ENCODE peak calls at places on chromosomes 7 and 10, in six cellular contexts. E is CD8-positive, alpha-beta T cell; S is stomach; Q is uterus; O is right lobe of liver; P is NT2/D1. J is an unnamed sample. For H3K27me3 and H3K9me3, the result is how much of the 10 kb centered on the place peaks cover.

GRCh38 chr10:115696747-115697146 is 576.3 kb downstream of the GFRA1 start:
- DNase-seq in E (no peak), S (no peak), Q (no peak), O (no peak), P (no peak), J (no peak)

GRCh38 chr10:50605280-50606270 is 18.2 kb downstream of the SGMS1 start:
- DNase-seq in E (no peak), S (peak), Q (peak), O (peak), P (no peak), J (no peak)

GRCh38 chr10:34139559-34139958 is 675.5 kb downstream of the PARD3 start:
- DNase-seq in E (no peak), S (no peak), Q (no peak), O (no peak), P (no peak), J (no peak)

GRCh38 chr7:123682690-123683089 is 27.0 kb downstream of the LMOD2 start:
- DNase-seq in E (no peak), S (no peak), Q (no peak), O (no peak), P (peak), J (no peak)

GRCh38 chr7:143345428-143345900 is 17.0 kb downstream of the FAM131B start:
- DNase-seq in E (peak), S (peak), Q (no peak), O (no peak), P (peak), J (peak)

GRCh38 chr7:156450473-156450872 is 190.1 kb upstream of the RNF32 start:
- DNase-seq in E (no peak), S (no peak), Q (no peak), O (no peak), P (no peak), J (no peak)

GRCh38 chr7:137993395-137993743 is 8.5 kb downstream of the CREB3L2 start:
- DNase-seq in E (no peak), S (no peak), Q (no peak), O (no peak), P (no peak), J (no peak)

GRCh38 chr10:116698364-116698763 is 44.0 kb downstream of the HSPA12A start:
- DNase-seq in E (no peak), S (no peak), Q (no peak), O (no peak), P (no peak), J (peak)

GRCh38 chr7:138875794-138876193 is 77.8 kb upstream of the ATP6V0A4 start:
- DNase-seq in E (peak), S (no peak), Q (no peak), O (no peak), P (no peak), J (no peak)

GRCh38 chr10:118373786-118374185 is 31.7 kb upstream of the FAM204A start:
- DNase-seq in E (no peak), S (no peak), Q (no peak), O (no peak), P (no peak), J (no peak)

GRCh38 chr10:79220296-79220695 is 127.0 kb upstream of the PPIF start:
- DNase-seq in E (no peak), S (no peak), Q (no peak), O (no peak), P (no peak), J (peak)

GRCh38 chr10:22646291-22646926 is 68.0 kb downstream of the PIP4K2A start:
- DNase-seq in E (no peak), S (no peak), Q (no peak), O (no peak), P (no peak), J (no peak)

GRCh38 chr10:59857049-59857448 is 49.3 kb downstream of the CCDC6 start:
- DNase-seq in E (no peak), S (no peak), Q (no peak), O (no peak), P (no peak), J (no peak)

GRCh38 chr7:10731253-10731773 is 242.4 kb upstream of the PHF14 start:
- DNase-seq in E (no peak), S (no peak), Q (no peak), O (no peak), P (no peak), J (no peak)

GRCh38 chr10:99711129-99711719 is 20.7 kb downstream of the COX15 start:
- DNase-seq in E (no peak), S (peak), Q (no peak), O (no peak), P (peak), J (no peak)

GRCh38 chr7:121187676-121188075 is 141.1 kb upstream of the WNT16 start:
- DNase-seq in E (no peak), S (no peak), Q (no peak), O (no peak), P (no peak), J (no peak)

GRCh38 chr10:17062493-17063487 is 66.8 kb downstream of the CUBN start:
- DNase-seq in E (no peak), S (no peak), Q (peak), O (no peak), P (no peak), J (no peak)

GRCh38 chr7:4849390-4849789 is 12.4 kb downstream of the PAPOLB start:
- DNase-seq in E (no peak), S (no peak), Q (no peak), O (no peak), P (peak), J (no peak)

GRCh38 chr7:78149787-78150186 is 351.2 kb downstream of the PHTF2 start:
- DNase-seq in E (no peak), S (no peak), Q (no peak), O (no peak), P (no peak), J (no peak)

GRCh38 chr10:97714401-97715258 is 1.1 kb downstream of the MARVELD1 start:
- DNase-seq in E (no peak), S (peak), Q (peak), O (peak), P (no peak), J (peak)

GRCh38 chr10:71212249-71213126 is at the start of gene UNC5B:
- DNase-seq in E (peak), S (peak), Q (peak), O (peak), P (no peak), J (peak)

GRCh38 chr10:112136816-112137215 is 46.7 kb downstream of the GPAM start:
- DNase-seq in E (no peak), S (no peak), Q (no peak), O (no peak), P (no peak), J (no peak)

GRCh38 chr7:151058766-151059361 is 525 bp upstream of the SLC4A2 start:
- DNase-seq in E (no peak), S (no peak), Q (no peak), O (no peak), P (no peak), J (no peak)

GRCh38 chr10:17465328-17466125 is 11.1 kb upstream of the ST8SIA6 start:
- DNase-seq in E (no peak), S (no peak), Q (no peak), O (no peak), P (no peak), J (no peak)

GRCh38 chr7:112517487-112517886 is 36.7 kb downstream of the LSMEM1 start:
- DNase-seq in E (no peak), S (no peak), Q (no peak), O (no peak), P (no peak), J (no peak)

GRCh38 chr7:90213521-90213920 is 2.0 kb downstream of the STEAP2 start:
- DNase-seq in E (no peak), S (no peak), Q (no peak), O (no peak), P (no peak), J (no peak)

GRCh38 chr7:55878701-55879100 is 8.6 kb upstream of the ZNF713 start:
- DNase-seq in E (no peak), S (no peak), Q (no peak), O (no peak), P (no peak), J (no peak)

GRCh38 chr7:38539477-38540081 is 91.6 kb downstream of the AMPH start:
- DNase-seq in E (no peak), S (no peak), Q (no peak), O (no peak), P (no peak), J (no peak)

GRCh38 chr7:45984386-45985295 is 63.6 kb upstream of the IGFBP3 start:
- DNase-seq in E (no peak), S (no peak), Q (no peak), O (no peak), P (no peak), J (no peak)

GRCh38 chr7:45092100-45092930 is 3.5 kb upstream of the NACAD start:
- DNase-seq in E (no peak), S (no peak), Q (no peak), O (no peak), P (no peak), J (no peak)

GRCh38 chr10:75466016-75466415 is 34.6 kb downstream of the LRMDA start:
- DNase-seq in E (no peak), S (no peak), Q (no peak), O (no peak), P (no peak), J (no peak)

GRCh38 chr10:75466886-75467285 is 35.5 kb downstream of the LRMDA start:
- DNase-seq in E (no peak), S (no peak), Q (peak), O (no peak), P (no peak), J (no peak)

GRCh38 chr10:75470901-75471300 is 39.5 kb downstream of the LRMDA start:
- DNase-seq in E (no peak), S (no peak), Q (no peak), O (no peak), P (no peak), J (no peak)

GRCh38 chr10:75468612-75469011 is 37.2 kb downstream of the LRMDA start:
- DNase-seq in E (no peak), S (no peak), Q (peak), O (no peak), P (no peak), J (no peak)

DNA sequence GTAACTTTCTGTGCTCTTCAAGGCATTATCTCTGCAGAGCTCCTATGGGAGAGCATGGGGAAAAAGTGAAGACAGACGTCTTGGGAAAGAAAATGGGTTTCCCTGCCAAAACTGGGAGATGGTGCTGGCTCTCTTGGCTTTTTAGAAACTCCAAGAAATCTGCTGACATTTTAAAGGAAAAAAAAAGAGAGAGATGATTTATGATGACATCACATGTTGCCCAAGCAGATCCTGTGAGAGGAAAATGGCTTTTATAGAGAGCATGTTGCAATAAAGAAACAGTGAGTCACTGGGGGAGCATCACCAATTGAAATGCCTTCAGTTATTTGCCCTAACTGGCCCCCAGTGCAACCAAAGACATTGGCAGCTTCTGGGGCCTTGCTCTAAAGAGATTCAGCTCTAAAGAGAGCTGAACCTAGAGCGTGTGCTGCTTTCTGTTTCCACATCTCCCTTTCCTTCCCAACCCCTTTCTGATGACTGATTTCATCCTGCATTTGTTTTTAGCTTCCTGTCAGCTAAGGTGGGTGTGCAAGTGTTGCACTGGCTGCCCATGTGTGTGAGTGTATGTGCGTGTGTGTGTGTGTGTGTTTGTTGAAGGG is 37.7 kb downstream of the LRMDA start:
- DNase-seq in E (no peak), S (no peak), Q (peak), O (no peak), P (no peak), J (no peak)
- H3K4me3 ChIP-seq in E (no peak), S (no peak), Q (no peak), O (no peak), P (no peak), J (no peak)

DNA sequence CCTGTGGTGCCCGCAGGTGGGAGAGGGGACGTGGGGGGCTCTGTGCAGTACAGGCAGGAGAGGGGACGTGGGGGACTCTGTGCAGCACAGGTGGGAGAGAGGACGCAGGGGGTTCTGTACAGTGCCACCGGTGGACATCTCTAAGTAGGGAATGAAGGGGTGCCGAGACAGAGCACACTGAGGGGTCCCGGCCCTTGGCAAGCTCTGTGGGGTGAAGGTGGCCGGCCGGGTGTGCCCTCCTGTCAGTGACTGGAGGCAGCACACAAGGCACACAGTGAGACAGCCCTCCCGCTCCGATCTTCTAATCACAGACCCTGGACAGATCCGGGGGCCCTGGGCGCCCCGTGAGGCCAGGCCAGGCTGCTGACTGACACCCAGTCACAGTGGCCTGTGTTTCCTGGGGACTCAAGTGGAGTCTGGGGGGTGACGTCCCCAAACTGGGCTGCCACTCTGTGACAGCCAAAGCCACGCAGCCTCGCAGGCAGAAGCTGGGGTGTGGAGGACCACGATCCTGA is 11.2 kb downstream of the GPR146 start:
- DNase-seq in E (no peak), S (no peak), Q (no peak), O (no peak), P (no peak), J (no peak)
- H3K27me3 ChIP-seq in E (under half), S (under half), Q (under half), O (under half), P (under half), J (under half)

GRCh38 chr7:64978497-64979203 is 12.2 kb downstream of the ZNF117 start:
- DNase-seq in E (no peak), S (no peak), Q (no peak), O (no peak), P (no peak), J (no peak)
- H3K9me3 ChIP-seq in E (under half), S (under half), Q (under half), O (under half), P (half or more), J (half or more)

DNA sequence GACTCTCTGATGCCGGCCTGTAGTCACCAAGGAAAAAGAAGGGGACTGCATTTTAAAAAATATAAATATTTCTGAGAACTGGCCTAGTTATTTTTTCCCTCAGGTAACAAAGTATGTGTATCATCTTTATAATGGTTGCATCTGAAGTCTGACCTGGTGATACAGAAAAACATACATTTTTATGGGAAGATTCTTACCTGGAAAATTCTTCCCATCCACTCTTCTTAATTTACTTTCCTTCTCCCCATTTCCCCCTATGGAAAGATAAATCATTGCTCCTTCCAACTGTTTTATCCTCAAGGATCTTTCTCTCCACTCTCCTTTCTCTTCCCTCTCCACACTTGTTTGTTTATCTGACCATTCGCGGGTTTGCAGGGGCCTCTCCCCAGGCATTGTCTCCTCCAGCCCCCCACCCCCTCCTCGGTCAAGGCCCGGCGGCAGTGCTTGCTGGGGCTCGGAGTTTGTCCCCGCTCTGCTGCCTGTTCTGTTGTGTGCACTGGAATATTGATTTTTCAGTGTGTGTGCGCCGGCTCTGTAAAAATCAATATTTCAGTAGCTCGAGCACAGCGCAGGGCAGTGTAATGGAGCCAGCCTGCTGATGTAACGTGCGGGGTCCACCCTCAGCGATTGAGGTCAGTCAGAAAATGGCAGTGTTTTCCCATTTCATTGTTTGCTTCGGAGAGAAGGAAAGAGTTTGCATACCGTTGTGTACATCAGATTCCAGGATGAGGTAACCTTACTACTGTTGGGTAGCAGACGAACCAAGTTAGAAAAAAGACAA is 199.5 kb upstream of the NFE2L3 start:
- DNase-seq in E (no peak), S (no peak), Q (no peak), O (peak), P (no peak), J (no peak)
- H3K4me3 ChIP-seq in E (no peak), S (peak), Q (no peak), O (peak), P (peak), J (peak)

DNA sequence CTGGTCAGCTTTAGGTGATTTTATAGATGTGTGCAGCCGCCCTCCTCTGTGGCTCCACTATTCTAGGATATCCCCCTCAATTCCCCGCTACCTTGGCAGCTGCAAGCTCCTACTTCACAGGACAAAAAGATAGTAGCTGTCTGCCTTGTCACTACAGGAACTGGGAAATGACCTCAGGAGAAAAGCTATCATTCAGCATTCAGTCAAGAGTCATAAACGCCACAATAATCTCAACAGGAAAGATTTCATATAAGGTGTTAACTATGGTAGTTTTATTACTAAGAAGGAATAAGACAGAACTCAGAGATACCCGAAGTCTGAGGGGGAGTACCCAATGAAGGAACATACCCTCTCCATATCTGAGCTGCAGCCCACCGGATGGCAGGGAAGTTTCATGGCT is 63.9 kb downstream of the CRPPA start:
- DNase-seq in E (no peak), S (no peak), Q (no peak), O (no peak), P (no peak), J (no peak)
- H3K27me3 ChIP-seq in E (under half), S (under half), Q (under half), O (under half), P (under half), J (under half)

DNA sequence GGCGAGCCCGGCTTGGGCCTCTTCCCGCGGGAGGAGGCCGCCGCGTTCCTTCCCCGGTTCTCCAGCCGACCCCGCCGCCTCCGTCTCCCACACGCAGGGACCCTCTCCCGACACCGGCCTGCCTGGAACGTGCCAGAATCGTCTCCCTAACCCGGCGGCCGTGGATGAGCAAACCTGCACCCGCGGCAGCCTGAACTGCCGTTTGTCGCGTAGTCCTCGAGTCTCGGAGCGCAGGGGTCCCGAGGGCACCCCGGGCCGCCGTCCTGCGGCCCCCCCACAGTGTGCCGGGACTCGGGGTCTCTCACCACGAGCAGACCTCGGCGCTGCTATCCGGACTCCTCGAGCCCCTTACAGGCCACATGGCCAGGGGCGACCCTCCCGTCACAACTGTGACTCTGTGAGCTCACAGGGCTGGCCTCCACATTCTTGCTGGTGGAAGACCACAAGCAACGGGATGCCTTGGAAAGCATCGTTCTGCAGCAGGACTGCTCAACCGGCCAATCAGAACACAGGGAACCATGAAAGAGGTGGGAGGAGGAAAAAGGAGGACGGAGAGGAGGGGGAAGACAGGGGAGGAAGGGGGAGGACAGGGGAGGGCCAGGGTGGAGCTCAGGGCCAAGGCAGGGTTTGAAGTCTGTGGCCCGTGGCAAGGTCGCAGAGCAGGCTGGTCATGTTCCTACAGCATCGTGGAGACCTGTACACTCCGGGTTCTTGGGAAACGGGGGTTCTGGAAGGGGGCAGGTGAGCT is 276.9 kb downstream of the DNAJB6 start:
- DNase-seq in E (no peak), S (no peak), Q (no peak), O (no peak), P (no peak), J (no peak)
- H3K9me3 ChIP-seq in E (under half), S (under half), Q (under half), O (under half), P (under half), J (under half)

GRCh38 chr7:73555411-73555982 is 2.0 kb downstream of the BCL7B start:
- DNase-seq in E (no peak), S (no peak), Q (no peak), O (no peak), P (no peak), J (no peak)
- H3K4me3 ChIP-seq in E (peak), S (peak), Q (no peak), O (no peak), P (no peak), J (peak)

GRCh38 chr10:101292194-101293006 is 61.6 kb upstream of the BTRC start:
- DNase-seq in E (no peak), S (no peak), Q (no peak), O (no peak), P (no peak), J (no peak)
- H3K27me3 ChIP-seq in E (under half), S (under half), Q (under half), O (under half), P (half or more), J (half or more)

GRCh38 chr7:157476201-157476600 is 139.4 kb downstream of the DNAJB6 start:
- DNase-seq in E (peak), S (peak), Q (no peak), O (peak), P (no peak), J (no peak)
- H3K9me3 ChIP-seq in E (under half), S (under half), Q (under half), O (under half), P (under half), J (under half)

J was measured in upper lobe of right lung.